ENCODE peak calls at places on chromosomes 7 and 10, in ten cellular contexts. S is CD4-positive, alpha-beta memory T cell; O is esophagus squamous epithelium; M is neuronal stem cell; J is fibroblast of lung; D is body of pancreas; I is lower lobe of right lung; P is ovary; W is H9; N is brain microvascular endothelial cell. R is an unnamed sample.

GRCh38 chr10:97169911-97170693 is 15.7 kb downstream of the SLIT1 start:
- DNase-seq in S (no peak), O (no peak), M (no peak), J (no peak), D (peak), I (no peak), P (no peak), W (no peak), N (no peak), R (no peak)

GRCh38 chr10:9262770-9263169 is 1208.3 kb downstream of the GATA3 start:
- DNase-seq in S (no peak), O (no peak), M (no peak), J (no peak), D (no peak), I (no peak), P (no peak), W (no peak), N (peak), R (no peak)

GRCh38 chr7:108368466-108368865 is 87.8 kb downstream of the NRCAM start:
- DNase-seq in S (no peak), O (no peak), M (no peak), J (peak), D (peak), I (no peak), P (no peak), W (no peak), N (no peak), R (no peak)

GRCh38 chr10:121978511-121978910 is 3.5 kb upstream of the NSMCE4A start:
- DNase-seq in S (no peak), O (no peak), M (no peak), J (no peak), D (no peak), I (peak), P (no peak), W (no peak), N (no peak), R (no peak)

GRCh38 chr10:94362360-94363250 is at the start of gene NOC3L:
- DNase-seq in S (peak), O (peak), M (peak), J (peak), D (peak), I (peak), P (peak), W (peak), N (peak), R (peak)

GRCh38 chr10:64476520-64476919 is 955.3 kb downstream of the REEP3 start:
- DNase-seq in S (no peak), O (no peak), M (no peak), J (no peak), D (no peak), I (no peak), P (no peak), W (no peak), N (no peak), R (no peak)

GRCh38 chr7:5492249-5493020 is 68.8 kb upstream of the TNRC18 start:
- DNase-seq in S (no peak), O (no peak), M (no peak), J (no peak), D (no peak), I (no peak), P (no peak), W (peak), N (no peak), R (no peak)

GRCh38 chr7:158329686-158330085 is 257.9 kb downstream of the PTPRN2 start:
- DNase-seq in S (no peak), O (no peak), M (no peak), J (no peak), D (no peak), I (no peak), P (peak), W (no peak), N (no peak), R (no peak)

GRCh38 chr7:20112646-20113045 is 104.5 kb downstream of the MACC1 start:
- DNase-seq in S (no peak), O (no peak), M (peak), J (no peak), D (no peak), I (no peak), P (no peak), W (no peak), N (no peak), R (no peak)

GRCh38 chr10:80159166-80159888 is 26.8 kb downstream of the PLAC9 start:
- DNase-seq in S (no peak), O (no peak), M (no peak), J (no peak), D (no peak), I (no peak), P (no peak), W (no peak), N (no peak), R (peak)

GRCh38 chr7:71521506-71521905 is 389.6 kb downstream of the GALNT17 start:
- DNase-seq in S (no peak), O (no peak), M (no peak), J (peak), D (no peak), I (no peak), P (no peak), W (no peak), N (no peak), R (peak)

GRCh38 chr7:8931906-8932646 is 498.7 kb downstream of the NXPH1 start:
- DNase-seq in S (no peak), O (no peak), M (no peak), J (no peak), D (no peak), I (no peak), P (no peak), W (no peak), N (no peak), R (no peak)

GRCh38 chr10:125213541-125214282 is 53.3 kb upstream of the CTBP2 start:
- DNase-seq in S (no peak), O (no peak), M (no peak), J (no peak), D (peak), I (no peak), P (no peak), W (no peak), N (no peak), R (no peak)

GRCh38 chr7:139681463-139681755 is 96.4 kb downstream of the HIPK2 start:
- DNase-seq in S (no peak), O (no peak), M (no peak), J (no peak), D (no peak), I (no peak), P (no peak), W (no peak), N (no peak), R (no peak)
- H3K27ac ChIP-seq in S (no peak), O (peak), M (no peak), J (peak), D (peak), I (peak), P (no peak), W (no peak), N (peak), R (peak)

GRCh38 chr10:11539191-11539868 is 72.1 kb downstream of the USP6NL start:
- DNase-seq in S (no peak), O (no peak), M (no peak), J (peak), D (no peak), I (no peak), P (no peak), W (no peak), N (no peak), R (no peak)
- H3K27ac ChIP-seq in S (no peak), O (peak), M (no peak), J (no peak), D (no peak), I (no peak), P (no peak), W (no peak), N (no peak), R (no peak)

GRCh38 chr10:113022265-113022664 is 72.2 kb downstream of the TCF7L2 start:
- DNase-seq in S (no peak), O (no peak), M (no peak), J (no peak), D (no peak), I (no peak), P (no peak), W (no peak), N (no peak), R (no peak)

GRCh38 chr10:113021268-113022028 is 71.4 kb downstream of the TCF7L2 start:
- DNase-seq in S (no peak), O (no peak), M (no peak), J (no peak), D (no peak), I (no peak), P (no peak), W (no peak), N (no peak), R (peak)

GRCh38 chr10:113020425-113020753 is 70.3 kb downstream of the TCF7L2 start:
- DNase-seq in S (no peak), O (no peak), M (no peak), J (no peak), D (no peak), I (no peak), P (no peak), W (no peak), N (no peak), R (no peak)

GRCh38 chr10:113019692-113020424 is 69.8 kb downstream of the TCF7L2 start:
- DNase-seq in S (no peak), O (no peak), M (peak), J (no peak), D (peak), I (no peak), P (no peak), W (no peak), N (no peak), R (no peak)

GRCh38 chr10:113020838-113021237 is 70.8 kb downstream of the TCF7L2 start:
- DNase-seq in S (no peak), O (no peak), M (no peak), J (no peak), D (peak), I (no peak), P (no peak), W (no peak), N (no peak), R (no peak)
- H3K27ac ChIP-seq in S (no peak), O (peak), M (no peak), J (no peak), D (no peak), I (peak), P (no peak), W (no peak), N (no peak), R (no peak)

DNA sequence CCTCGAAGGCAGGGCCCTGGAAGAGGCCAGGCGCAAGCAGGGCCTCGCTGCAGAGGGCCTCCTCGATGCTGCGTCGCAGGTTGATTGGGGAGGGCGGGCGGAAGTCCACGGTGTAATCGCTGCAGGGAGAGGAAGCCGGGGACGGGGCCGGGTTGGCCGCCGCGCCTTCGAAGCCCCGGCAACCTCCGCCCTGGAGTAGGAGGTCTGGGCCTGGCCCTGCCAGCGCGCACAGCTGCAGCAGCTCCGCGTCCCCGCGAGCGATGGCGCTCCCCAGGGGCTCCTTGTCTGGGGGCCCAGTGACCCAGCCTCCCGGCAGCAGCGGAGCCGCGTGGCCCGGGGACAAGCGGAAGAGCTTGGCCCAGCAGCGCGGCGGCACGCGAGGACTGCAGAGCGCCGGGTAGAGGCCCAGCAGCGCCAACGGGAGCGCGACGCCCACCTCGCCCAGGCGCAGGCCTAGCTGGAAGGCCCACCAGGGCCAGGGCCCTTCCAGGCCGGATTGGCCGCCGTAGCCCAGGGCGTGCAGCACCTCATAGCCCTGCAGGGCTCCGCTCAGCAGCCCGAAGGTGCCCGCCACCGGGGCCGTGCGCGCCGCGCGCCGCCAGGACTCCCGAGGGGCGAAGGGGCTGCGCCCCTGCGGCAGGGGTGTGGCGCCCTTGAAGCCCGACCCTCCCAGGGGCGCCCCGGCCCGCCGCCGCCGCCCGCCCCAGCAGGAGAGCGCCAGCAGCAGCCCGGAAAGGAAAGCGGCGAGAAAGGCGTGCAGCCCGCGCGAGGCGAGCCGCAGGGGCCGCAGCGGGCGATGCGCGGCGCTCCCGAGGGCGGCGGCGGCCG is 7.8 kb upstream of the RBM28 start:
- DNase-seq in S (peak), O (no peak), M (no peak), J (no peak), D (no peak), I (no peak), P (no peak), W (peak), N (no peak), R (no peak)
- H3K27ac ChIP-seq in S (no peak), O (no peak), M (no peak), J (no peak), D (no peak), I (no peak), P (no peak), W (no peak), N (no peak), R (no peak)

GRCh38 chr7:18338910-18339309 is 156.6 kb upstream of the HDAC9 start:
- DNase-seq in S (no peak), O (no peak), M (no peak), J (no peak), D (no peak), I (no peak), P (no peak), W (no peak), N (no peak), R (no peak)
- H3K27ac ChIP-seq in S (no peak), O (no peak), M (no peak), J (no peak), D (no peak), I (no peak), P (no peak), W (no peak), N (no peak), R (no peak)

GRCh38 chr10:113560071-113560470 is 7.2 kb downstream of the HABP2 start:
- DNase-seq in S (no peak), O (no peak), M (no peak), J (no peak), D (no peak), I (no peak), P (no peak), W (no peak), N (no peak), R (no peak)
- H3K27ac ChIP-seq in S (no peak), O (no peak), M (no peak), J (no peak), D (no peak), I (no peak), P (no peak), W (no peak), N (no peak), R (no peak)